ENCODE peak calls at places on chromosomes 7 and 10, in four cellular contexts. D, G, A and P are unnamed samples. For H3K4me1, the result is how much of the 10 kb centered on the place peaks cover.

GRCh38 chr7:103809229-103809994 is 180.0 kb downstream of the RELN start:
- DNase-seq in D (no peak), G (peak), A (no peak), P (no peak)

GRCh38 chr7:24783731-24784130 is 26.5 kb upstream of the GSDME start:
- DNase-seq in D (no peak), G (no peak), A (no peak), P (no peak)

GRCh38 chr10:102935939-102936605 is 18.0 kb downstream of the CNNM2 start:
- DNase-seq in D (no peak), G (no peak), A (no peak), P (no peak)

GRCh38 chr10:73967544-73967943 is 30.4 kb upstream of the VCL start:
- DNase-seq in D (no peak), G (no peak), A (no peak), P (no peak)

GRCh38 chr7:131183076-131183471 is 144.6 kb upstream of the MKLN1 start:
- DNase-seq in D (no peak), G (no peak), A (no peak), P (no peak)

GRCh38 chr10:48839809-48840679 is 99.6 kb downstream of the LRRC18 start:
- DNase-seq in D (no peak), G (no peak), A (no peak), P (no peak)

GRCh38 chr10:88652621-88653020 is 11.6 kb upstream of the LIPF start:
- DNase-seq in D (no peak), G (no peak), A (no peak), P (no peak)

GRCh38 chr10:42598249-42598873 is 40.0 kb downstream of the ZNF33B start:
- DNase-seq in D (no peak), G (no peak), A (no peak), P (no peak)

GRCh38 chr10:103710490-103710889 is 144.9 kb downstream of the SH3PXD2A start:
- DNase-seq in D (no peak), G (no peak), A (no peak), P (no peak)

GRCh38 chr10:80411267-80411668 is 2.9 kb downstream of the PRXL2A start:
- DNase-seq in D (no peak), G (peak), A (peak), P (peak)

GRCh38 chr10:60521974-60522405 is 132.3 kb upstream of the ANK3 start:
- DNase-seq in D (no peak), G (no peak), A (no peak), P (peak)

GRCh38 chr10:30639946-30640786 is 10.6 kb upstream of the LYZL2 start:
- DNase-seq in D (no peak), G (peak), A (peak), P (peak)

GRCh38 chr10:72105675-72106074 is 17.3 kb upstream of the SPOCK2 start:
- DNase-seq in D (no peak), G (no peak), A (no peak), P (no peak)

GRCh38 chr10:113368660-113369059 is 184.2 kb upstream of the HABP2 start:
- DNase-seq in D (no peak), G (no peak), A (no peak), P (no peak)

GRCh38 chr7:47786557-47787248 is 161.6 kb downstream of the PKD1L1 start:
- DNase-seq in D (no peak), G (no peak), A (peak), P (peak)

GRCh38 chr10:104255244-104255981 is 721 bp downstream of the GSTO1 start:
- DNase-seq in D (no peak), G (peak), A (peak), P (peak)

GRCh38 chr7:100088621-100089457 is at the start of gene COPS6:
- DNase-seq in D (no peak), G (peak), A (peak), P (peak)

GRCh38 chr7:44098092-44099068 is 5.8 kb upstream of the AEBP1 start:
- DNase-seq in D (no peak), G (no peak), A (no peak), P (no peak)

GRCh38 chr7:44101304-44101965 is 2.7 kb upstream of the AEBP1 start:
- DNase-seq in D (no peak), G (no peak), A (no peak), P (no peak)

GRCh38 chr7:44101966-44102845 is 1.9 kb upstream of the AEBP1 start:
- DNase-seq in D (no peak), G (no peak), A (no peak), P (no peak)

GRCh38 chr7:44099669-44100068 is 4.5 kb upstream of the AEBP1 start:
- DNase-seq in D (no peak), G (no peak), A (no peak), P (no peak)

GRCh38 chr7:44100458-44101303 is 3.5 kb upstream of the AEBP1 start:
- DNase-seq in D (no peak), G (no peak), A (no peak), P (no peak)
- TF ChIP-seq POLR2AphosphoS5 in D (no peak), G (no peak), A (no peak), P (no peak)

DNA sequence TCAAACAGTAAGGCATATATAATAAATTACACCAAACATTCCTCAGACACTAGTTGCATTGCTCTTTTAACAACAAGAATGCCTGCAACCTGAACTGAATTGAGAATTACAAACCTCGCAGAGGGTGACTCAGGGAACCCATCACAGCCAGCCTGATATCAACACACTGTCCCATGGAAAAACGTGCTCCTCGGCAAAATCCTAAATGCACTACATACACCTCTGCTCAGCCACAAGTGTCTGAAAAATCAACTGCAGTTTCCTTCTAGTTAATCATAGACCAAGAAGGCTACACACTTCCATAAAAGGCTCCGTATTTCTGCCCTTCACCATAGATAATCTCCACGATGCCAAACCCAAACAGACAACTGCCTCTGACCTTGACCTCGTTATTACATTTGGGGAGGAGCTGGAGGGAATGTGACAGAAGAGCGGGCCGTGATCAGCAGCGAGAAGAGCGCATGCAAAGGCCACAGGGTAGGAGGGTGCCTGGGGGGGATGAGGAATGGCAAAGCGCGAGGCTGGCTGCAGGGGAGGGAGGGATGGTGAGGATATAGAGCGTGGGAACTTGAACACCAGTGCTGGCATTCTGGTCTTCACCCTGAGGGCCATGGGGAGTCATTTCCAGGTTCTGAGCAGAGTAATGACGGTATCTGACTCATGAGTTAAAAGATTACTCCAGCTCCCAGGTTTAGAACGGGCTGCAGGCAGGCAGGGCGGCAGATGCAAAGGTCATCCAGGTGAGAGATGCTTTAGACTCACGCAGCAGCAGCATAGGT is 201.9 kb upstream of the FRMD4A start:
- DNase-seq in D (no peak), G (no peak), A (peak), P (no peak)
- TF ChIP-seq MYC in D (no peak), G (no peak), A (no peak), P (no peak)

GRCh38 chr10:98269435-98269912 is 1.5 kb upstream of the LOXL4 start:
- DNase-seq in D (no peak), G (no peak), A (peak), P (peak)
- H3K4me1 ChIP-seq in D (under half), G (under half), A (half or more), P (under half)

GRCh38 chr10:125419831-125420230 is 259.5 kb upstream of the CTBP2 start:
- DNase-seq in D (no peak), G (no peak), A (no peak), P (no peak)
- TF ChIP-seq POLR2AphosphoS5 in D (no peak), G (no peak), A (no peak), P (no peak)

DNA sequence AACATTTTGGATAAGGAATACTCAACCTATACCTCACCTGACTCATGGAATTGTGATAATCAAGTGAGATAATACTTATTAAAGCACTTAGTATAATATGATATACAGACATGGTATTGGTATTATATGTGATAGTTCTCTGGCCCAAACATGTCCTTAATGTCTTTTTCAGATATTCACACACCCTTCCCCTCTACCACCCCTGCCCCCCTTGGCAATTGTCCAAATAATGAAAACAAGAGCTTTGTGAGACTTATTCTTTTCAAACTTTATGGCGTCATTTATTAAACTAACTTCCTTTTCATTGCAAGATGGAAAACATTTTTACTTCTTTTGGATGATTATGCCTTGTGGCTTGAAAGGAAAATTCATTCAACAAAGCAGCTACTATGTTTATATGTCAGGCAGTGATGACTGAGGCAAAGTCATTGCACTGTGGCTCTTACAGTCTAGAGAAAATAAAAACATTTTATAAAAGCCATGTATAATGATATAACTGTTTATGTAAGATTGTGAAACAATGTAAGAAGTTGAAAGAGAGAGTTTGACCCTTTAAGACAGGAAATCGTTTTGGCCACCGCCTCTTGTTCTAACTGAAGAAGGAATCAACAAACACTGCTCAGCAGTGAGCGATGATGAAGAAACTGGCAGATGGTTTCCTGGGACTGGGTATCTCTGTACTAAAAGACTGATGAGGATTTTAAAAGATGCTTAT is 27.4 kb downstream of the MINPP1 start:
- DNase-seq in D (no peak), G (no peak), A (no peak), P (peak)
- TF ChIP-seq MYC in D (no peak), G (no peak), A (no peak), P (no peak)

GRCh38 chr7:30469303-30469702 is 9.3 kb downstream of the NOD1 start:
- DNase-seq in D (no peak), G (no peak), A (peak), P (peak)
- H3K4me1 ChIP-seq in D (under half), G (under half), A (under half), P (half or more)

DNA sequence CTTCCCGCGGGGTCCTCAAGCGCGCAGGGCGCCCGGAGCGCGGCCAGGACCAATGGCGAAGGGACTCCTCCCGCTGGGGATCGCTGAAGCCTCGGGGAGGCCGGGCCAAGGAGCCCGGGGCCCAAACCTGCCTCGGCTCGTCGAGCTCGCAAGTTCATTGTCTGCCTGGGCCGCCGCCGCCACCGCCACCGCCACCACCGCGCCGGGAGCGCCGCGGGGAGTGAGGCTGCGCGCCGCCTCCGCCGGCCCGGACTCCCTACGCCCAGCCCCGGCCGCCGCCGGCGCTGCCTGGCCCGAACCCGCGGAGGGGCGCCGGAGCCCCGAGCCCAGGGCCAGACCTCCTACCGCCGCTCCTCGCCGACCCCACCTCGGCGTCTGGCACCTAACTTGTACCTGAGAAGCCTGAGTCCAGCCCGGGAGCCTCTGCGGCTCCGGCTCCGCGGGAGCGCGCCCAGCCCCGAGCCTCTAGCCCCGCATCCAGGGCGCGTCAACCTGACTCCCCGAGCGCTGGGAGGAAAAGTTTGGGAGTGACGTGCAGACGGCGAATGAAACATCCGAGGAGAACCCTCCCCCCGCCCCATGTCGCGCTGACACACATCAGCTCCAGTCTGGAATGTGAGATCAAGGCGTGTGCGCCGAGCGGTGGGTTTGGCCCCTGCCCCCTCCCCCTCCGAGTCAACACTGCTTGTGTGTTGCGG is at the start of gene CHST15:
- DNase-seq in D (no peak), G (no peak), A (peak), P (peak)
- TF ChIP-seq POLR2AphosphoS5 in D (no peak), G (no peak), A (peak), P (no peak)

DNA sequence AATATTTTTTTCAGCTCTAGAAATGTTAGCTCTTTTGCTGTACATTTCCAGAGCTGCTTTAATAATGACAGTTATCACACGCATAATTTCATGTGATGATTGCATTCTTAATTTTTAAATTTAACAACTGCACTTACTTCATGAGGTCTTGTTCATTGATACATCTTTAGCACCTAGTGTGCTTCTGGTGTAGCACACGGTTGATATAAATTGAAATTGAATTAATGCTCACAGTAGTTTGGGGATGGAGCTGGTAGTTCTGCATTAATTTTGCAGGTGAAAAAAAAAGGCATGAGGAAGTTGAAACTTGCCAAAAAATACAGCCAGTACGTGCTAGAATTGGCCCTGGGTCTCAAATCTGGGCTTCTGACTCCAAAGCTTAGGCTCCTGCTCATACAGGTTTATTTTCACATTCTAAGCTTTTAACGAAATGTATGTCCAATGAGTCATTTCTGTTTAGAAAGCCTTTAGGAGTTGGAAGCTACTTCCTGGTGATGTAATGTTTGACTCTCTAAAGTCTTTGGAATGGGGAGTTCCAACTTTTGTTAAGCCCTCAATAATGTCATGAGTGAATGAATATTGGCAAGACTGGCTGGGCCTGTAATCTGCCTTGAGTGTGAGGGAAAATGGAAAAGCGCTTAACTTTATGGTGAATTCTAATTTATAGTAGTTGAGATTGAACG is 62.5 kb downstream of the DAGLB start:
- DNase-seq in D (no peak), G (no peak), A (peak), P (peak)
- TF ChIP-seq MYC in D (no peak), G (no peak), A (no peak), P (no peak)

DNA sequence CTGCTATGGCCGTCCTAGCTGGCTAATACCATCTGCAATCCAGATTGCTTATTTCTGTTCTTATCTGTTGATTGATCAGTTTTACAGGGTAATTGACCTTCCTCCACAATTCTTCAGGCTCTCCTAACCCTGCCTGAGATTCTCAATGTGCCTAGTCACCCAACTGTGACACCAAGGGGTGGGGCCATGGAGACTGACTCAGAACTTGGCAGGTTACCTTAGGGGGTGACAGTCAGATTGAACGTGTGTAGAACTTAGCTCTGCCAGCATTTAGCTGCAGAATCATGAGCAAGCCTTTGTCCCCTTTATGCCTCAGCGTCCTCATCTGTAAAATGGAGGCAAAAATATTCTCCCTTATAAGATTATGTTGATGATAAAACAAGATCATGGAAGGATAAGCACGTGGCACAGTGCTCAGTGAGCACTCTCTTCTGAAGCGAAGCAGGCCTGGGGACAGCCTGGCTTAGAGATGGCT is 19.1 kb upstream of the LEP start:
- DNase-seq in D (no peak), G (peak), A (no peak), P (no peak)
- H3K4me1 ChIP-seq in D (under half), G (under half), A (under half), P (under half)

GRCh38 chr7:156497776-156498509 is 142.6 kb upstream of the RNF32 start:
- DNase-seq in D (no peak), G (no peak), A (no peak), P (no peak)
- TF ChIP-seq POLR2AphosphoS5 in D (no peak), G (no peak), A (no peak), P (no peak)